ENCODE peak calls at places on chromosome 15, in eight cellular contexts. One of them, this sample, is unnamed.

GRCh38 chr15:69665641-69666091 is 213.0 kb downstream of the RPLP1 start:
- DNase-seq in uterus: no peak
- DNase-seq in small intestine: peak; percentile 25
- DNase-seq in MM.1S: no peak
- DNase-seq in psoas muscle: no peak
- DNase-seq in naive thymus-derived CD4-positive, alpha-beta T cell: no peak
- DNase-seq in ovary: peak; percentile 67
- DNase-seq in heart left ventricle: no peak
- DNase-seq in this sample: no peak

GRCh38 chr15:55267401-55268053 is 22.1 kb downstream of the RAB27A start:
- DNase-seq in naive thymus-derived CD4-positive, alpha-beta T cell: peak; percentile 67
- DNase-seq in small intestine: peak; percentile 56
- DNase-seq in MM.1S: no peak
- DNase-seq in uterus: no peak
- DNase-seq in ovary: no peak
- DNase-seq in psoas muscle: peak; percentile 31
- DNase-seq in heart left ventricle: peak; percentile 74
- DNase-seq in this sample: peak; percentile 20

GRCh38 chr15:23687143-23687470 is at the start of gene NDN:
- DNase-seq in heart left ventricle: peak; percentile 74
- DNase-seq in psoas muscle: peak; percentile 42
- DNase-seq in uterus: peak; percentile 64
- DNase-seq in naive thymus-derived CD4-positive, alpha-beta T cell: no peak
- DNase-seq in MM.1S: no peak
- DNase-seq in small intestine: peak; percentile 39
- DNase-seq in ovary: peak; percentile 75
- DNase-seq in this sample: peak; percentile 61

GRCh38 chr15:73440571-73440970 is 2.4 kb upstream of the REC114 start:
- DNase-seq in heart left ventricle: no peak
- DNase-seq in ovary: no peak
- DNase-seq in naive thymus-derived CD4-positive, alpha-beta T cell: no peak
- DNase-seq in uterus: no peak
- DNase-seq in MM.1S: no peak
- DNase-seq in psoas muscle: no peak
- DNase-seq in small intestine: no peak
- DNase-seq in this sample: no peak

GRCh38 chr15:59657635-59658125 is 365 bp upstream of the GTF2A2 start:
- DNase-seq in uterus: peak; percentile 20
- DNase-seq in heart left ventricle: no peak
- DNase-seq in MM.1S: no peak
- DNase-seq in naive thymus-derived CD4-positive, alpha-beta T cell: no peak
- DNase-seq in psoas muscle: no peak
- DNase-seq in small intestine: no peak
- DNase-seq in ovary: peak; percentile 42
- DNase-seq in this sample: peak; percentile 2

GRCh38 chr15:68218331-68218730 is 11.2 kb downstream of the CLN6 start:
- DNase-seq in small intestine: no peak
- DNase-seq in ovary: no peak
- DNase-seq in naive thymus-derived CD4-positive, alpha-beta T cell: no peak
- DNase-seq in uterus: no peak
- DNase-seq in heart left ventricle: no peak
- DNase-seq in psoas muscle: no peak
- DNase-seq in MM.1S: no peak
- DNase-seq in this sample: no peak

GRCh38 chr15:68812596-68813548 is 7.8 kb downstream of the ANP32A start:
- DNase-seq in uterus: no peak
- DNase-seq in naive thymus-derived CD4-positive, alpha-beta T cell: no peak
- DNase-seq in MM.1S: no peak
- DNase-seq in psoas muscle: no peak
- DNase-seq in small intestine: no peak
- DNase-seq in heart left ventricle: no peak
- DNase-seq in ovary: no peak
- DNase-seq in this sample: no peak

GRCh38 chr15:92808611-92809063 is 91.5 kb upstream of the CHD2 start:
- DNase-seq in MM.1S: no peak
- DNase-seq in ovary: peak; percentile 71
- DNase-seq in heart left ventricle: peak; percentile 79
- DNase-seq in uterus: peak; percentile 57
- DNase-seq in small intestine: peak; percentile 61
- DNase-seq in psoas muscle: peak; percentile 63
- DNase-seq in naive thymus-derived CD4-positive, alpha-beta T cell: no peak
- DNase-seq in this sample: no peak

GRCh38 chr15:70156781-70157261 is 59.1 kb upstream of the TLE3 start:
- DNase-seq in naive thymus-derived CD4-positive, alpha-beta T cell: no peak
- DNase-seq in MM.1S: no peak
- DNase-seq in psoas muscle: peak; percentile 79
- DNase-seq in ovary: peak; percentile 58
- DNase-seq in uterus: peak; percentile 60
- DNase-seq in heart left ventricle: no peak
- DNase-seq in small intestine: peak; percentile 73
- DNase-seq in this sample: peak; percentile 92

DNA sequence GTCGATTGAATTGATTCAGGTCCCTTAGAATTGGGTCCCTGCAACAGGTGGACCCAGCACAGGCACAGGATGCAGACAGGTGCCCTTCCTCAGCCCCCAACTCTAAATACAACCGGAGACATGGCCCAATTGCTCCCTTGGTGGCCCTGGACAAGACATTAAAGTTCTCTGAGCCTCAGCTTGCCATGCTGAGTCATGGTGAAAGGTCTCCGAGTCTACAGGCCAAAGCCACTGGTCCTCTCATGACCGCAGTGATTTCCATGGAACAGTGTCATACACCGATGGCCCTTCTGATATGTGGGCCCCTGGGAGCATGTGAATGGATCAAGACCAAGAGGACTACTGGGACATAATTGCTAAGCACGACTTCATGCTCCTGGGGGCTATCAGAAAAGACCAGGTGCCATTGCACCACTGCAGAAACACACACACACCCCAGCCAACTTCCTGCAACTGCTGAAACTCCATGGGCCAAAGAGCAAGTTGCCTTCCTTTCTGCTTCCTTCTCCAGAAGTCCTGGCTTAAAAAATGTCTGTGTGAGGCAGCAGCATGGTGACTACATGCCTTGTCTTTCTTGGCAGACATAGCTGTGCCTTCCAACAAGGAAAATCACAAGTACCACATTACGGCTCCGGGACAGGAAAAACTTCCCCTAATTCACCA is 38.8 kb downstream of the TBC1D2B start:
- DNase-seq in naive thymus-derived CD4-positive, alpha-beta T cell: no peak
- DNase-seq in uterus: no peak
- DNase-seq in psoas muscle: no peak
- DNase-seq in heart left ventricle: no peak
- DNase-seq in ovary: no peak
- DNase-seq in small intestine: peak; percentile 61
- DNase-seq in MM.1S: no peak
- DNase-seq in this sample: no peak
- H3K4me1 ChIP-seq in naive thymus-derived CD4-positive, alpha-beta T cell: peaks cover 82% of the 10 kb centered on the region
- H3K4me1 ChIP-seq in uterus: peaks cover 4% of the 10 kb centered on the region
- H3K4me1 ChIP-seq in psoas muscle: peaks cover 35% of the 10 kb centered on the region
- H3K4me1 ChIP-seq in heart left ventricle: peaks cover 3% of the 10 kb centered on the region
- H3K4me1 ChIP-seq in ovary: peaks cover 9% of the 10 kb centered on the region
- H3K4me1 ChIP-seq in small intestine: peaks cover 34% of the 10 kb centered on the region
- H3K4me1 ChIP-seq in MM.1S: peaks cover 49% of the 10 kb centered on the region
- H3K4me1 ChIP-seq in this sample: peaks cover 21% of the 10 kb centered on the region

GRCh38 chr15:97961067-97961954 is 808 bp downstream of the ARRDC4 start:
- DNase-seq in heart left ventricle: peak; percentile 76
- DNase-seq in ovary: peak; percentile 62
- DNase-seq in uterus: peak; percentile 60
- DNase-seq in psoas muscle: peak; percentile 69
- DNase-seq in MM.1S: peak; percentile 27
- DNase-seq in naive thymus-derived CD4-positive, alpha-beta T cell: no peak
- DNase-seq in small intestine: peak; percentile 46
- DNase-seq in this sample: peak; percentile 67
- H3K4me1 ChIP-seq in heart left ventricle: no peaks in the 10 kb centered on the region
- H3K4me1 ChIP-seq in ovary: peaks cover 6% of the 10 kb centered on the region
- H3K4me1 ChIP-seq in uterus: no peaks in the 10 kb centered on the region
- H3K4me1 ChIP-seq in psoas muscle: peaks cover 11% of the 10 kb centered on the region
- H3K4me1 ChIP-seq in MM.1S: peaks cover 5% of the 10 kb centered on the region
- H3K4me1 ChIP-seq in naive thymus-derived CD4-positive, alpha-beta T cell: no peaks in the 10 kb centered on the region
- H3K4me1 ChIP-seq in small intestine: peaks cover 8% of the 10 kb centered on the region
- H3K4me1 ChIP-seq in this sample: peaks cover 34% of the 10 kb centered on the region

GRCh38 chr15:85580914-85581313 is 200.5 kb downstream of the AKAP13 start:
- DNase-seq in psoas muscle: no peak
- DNase-seq in naive thymus-derived CD4-positive, alpha-beta T cell: peak; percentile 18
- DNase-seq in ovary: no peak
- DNase-seq in heart left ventricle: peak; percentile 73
- DNase-seq in MM.1S: no peak
- DNase-seq in small intestine: peak; percentile 70
- DNase-seq in uterus: no peak
- DNase-seq in this sample: no peak
- H3K4me1 ChIP-seq in psoas muscle: peaks cover 75% of the 10 kb centered on the region
- H3K4me1 ChIP-seq in naive thymus-derived CD4-positive, alpha-beta T cell: peaks cover 46% of the 10 kb centered on the region
- H3K4me1 ChIP-seq in ovary: peaks cover 14% of the 10 kb centered on the region
- H3K4me1 ChIP-seq in heart left ventricle: peaks cover 17% of the 10 kb centered on the region
- H3K4me1 ChIP-seq in MM.1S: peaks cover 5% of the 10 kb centered on the region
- H3K4me1 ChIP-seq in small intestine: peaks cover 16% of the 10 kb centered on the region
- H3K4me1 ChIP-seq in uterus: peaks cover 22% of the 10 kb centered on the region
- H3K4me1 ChIP-seq in this sample: peaks cover 67% of the 10 kb centered on the region

DNA sequence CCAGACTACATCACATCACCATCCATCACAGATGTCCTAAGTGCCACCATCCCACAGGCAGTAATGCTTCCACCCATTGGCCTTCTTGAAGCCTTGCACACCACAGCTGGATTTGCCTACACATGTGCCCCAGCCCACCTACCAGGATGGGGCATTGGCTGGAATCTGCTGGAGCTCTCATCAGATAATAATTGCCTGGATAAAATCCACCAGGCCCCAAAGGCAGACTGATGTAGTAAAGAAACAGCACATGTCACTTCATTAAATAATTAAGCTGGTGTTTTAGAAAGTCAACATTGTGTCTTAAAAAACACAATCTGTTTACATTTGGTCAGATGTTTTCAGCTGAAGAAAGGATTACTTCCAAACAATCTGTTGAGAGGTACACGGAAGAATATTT is 229.5 kb downstream of the ATP8B4 start:
- DNase-seq in heart left ventricle: no peak
- DNase-seq in MM.1S: no peak
- DNase-seq in psoas muscle: no peak
- DNase-seq in ovary: no peak
- DNase-seq in naive thymus-derived CD4-positive, alpha-beta T cell: no peak
- DNase-seq in small intestine: no peak
- DNase-seq in uterus: no peak
- DNase-seq in this sample: no peak
- H3K4me1 ChIP-seq in heart left ventricle: no peaks in the 10 kb centered on the region
- H3K4me1 ChIP-seq in MM.1S: no peaks in the 10 kb centered on the region
- H3K4me1 ChIP-seq in psoas muscle: no peaks in the 10 kb centered on the region
- H3K4me1 ChIP-seq in ovary: peaks cover 2% of the 10 kb centered on the region
- H3K4me1 ChIP-seq in naive thymus-derived CD4-positive, alpha-beta T cell: no peaks in the 10 kb centered on the region
- H3K4me1 ChIP-seq in small intestine: no peaks in the 10 kb centered on the region
- H3K4me1 ChIP-seq in uterus: no peaks in the 10 kb centered on the region
- H3K4me1 ChIP-seq in this sample: no peaks in the 10 kb centered on the region

GRCh38 chr15:67161881-67162280 is 92.6 kb downstream of the AAGAB start:
- DNase-seq in naive thymus-derived CD4-positive, alpha-beta T cell: no peak
- DNase-seq in heart left ventricle: no peak
- DNase-seq in ovary: no peak
- DNase-seq in uterus: peak; percentile 8
- DNase-seq in small intestine: peak; percentile 62
- DNase-seq in MM.1S: no peak
- DNase-seq in psoas muscle: no peak
- DNase-seq in this sample: peak; percentile 39
- H3K4me1 ChIP-seq in naive thymus-derived CD4-positive, alpha-beta T cell: peaks cover 7% of the 10 kb centered on the region
- H3K4me1 ChIP-seq in heart left ventricle: peaks cover 12% of the 10 kb centered on the region
- H3K4me1 ChIP-seq in ovary: peaks cover 28% of the 10 kb centered on the region
- H3K4me1 ChIP-seq in uterus: peaks cover 11% of the 10 kb centered on the region
- H3K4me1 ChIP-seq in small intestine: peaks cover 15% of the 10 kb centered on the region
- H3K4me1 ChIP-seq in MM.1S: no peaks in the 10 kb centered on the region
- H3K4me1 ChIP-seq in psoas muscle: peaks cover 87% of the 10 kb centered on the region
- H3K4me1 ChIP-seq in this sample: peaks cover 59% of the 10 kb centered on the region

DNA sequence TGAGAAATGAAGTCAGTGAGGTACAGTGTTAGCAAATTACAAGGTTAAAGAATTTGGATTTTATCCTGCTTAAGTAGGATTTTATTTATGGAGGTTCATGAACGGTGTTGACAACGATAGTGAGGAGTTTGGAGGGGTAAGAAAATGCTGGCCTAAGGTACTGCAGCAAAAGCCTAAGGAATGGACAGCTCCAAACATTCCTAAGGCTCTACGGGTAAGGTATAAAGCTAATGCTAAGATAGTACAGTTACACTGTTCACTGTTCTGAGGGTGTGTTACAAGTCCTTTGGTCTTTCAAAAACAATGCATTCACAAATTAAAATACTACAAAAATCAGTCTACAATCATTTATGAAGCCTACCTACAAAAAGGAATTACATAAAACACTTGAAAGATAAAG is 7.3 kb downstream of the MTMR10 start:
- DNase-seq in psoas muscle: no peak
- DNase-seq in ovary: no peak
- DNase-seq in naive thymus-derived CD4-positive, alpha-beta T cell: no peak
- DNase-seq in heart left ventricle: no peak
- DNase-seq in uterus: no peak
- DNase-seq in small intestine: no peak
- DNase-seq in MM.1S: no peak
- DNase-seq in this sample: no peak
- H3K4me1 ChIP-seq in psoas muscle: peaks cover 81% of the 10 kb centered on the region
- H3K4me1 ChIP-seq in ovary: peaks cover 10% of the 10 kb centered on the region
- H3K4me1 ChIP-seq in naive thymus-derived CD4-positive, alpha-beta T cell: peaks cover 9% of the 10 kb centered on the region
- H3K4me1 ChIP-seq in heart left ventricle: no peaks in the 10 kb centered on the region
- H3K4me1 ChIP-seq in uterus: peaks cover 4% of the 10 kb centered on the region
- H3K4me1 ChIP-seq in small intestine: peaks cover 20% of the 10 kb centered on the region
- H3K4me1 ChIP-seq in MM.1S: peaks cover 28% of the 10 kb centered on the region
- H3K4me1 ChIP-seq in this sample: peaks cover 36% of the 10 kb centered on the region

DNA sequence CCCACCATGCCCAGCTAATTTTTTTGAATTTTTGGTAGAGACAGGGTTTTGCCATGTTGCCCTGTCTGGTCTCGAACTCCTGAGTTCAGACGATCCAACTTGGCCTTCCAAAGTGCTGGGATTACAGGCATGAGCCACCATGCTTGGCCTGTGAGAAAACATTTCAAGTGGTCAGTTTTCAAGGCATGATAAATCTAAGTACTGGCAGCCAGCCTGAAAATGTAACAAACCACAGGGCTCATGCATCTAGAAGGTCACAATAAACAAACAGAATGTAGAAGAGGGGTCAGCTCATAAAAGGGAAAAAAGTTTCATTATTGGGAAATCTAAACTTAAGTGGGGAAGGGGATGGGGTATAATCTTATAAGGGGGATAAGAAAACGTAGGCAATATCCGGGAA is 39.9 kb downstream of the PPCDC start:
- DNase-seq in heart left ventricle: no peak
- DNase-seq in ovary: no peak
- DNase-seq in MM.1S: no peak
- DNase-seq in uterus: no peak
- DNase-seq in psoas muscle: no peak
- DNase-seq in small intestine: no peak
- DNase-seq in naive thymus-derived CD4-positive, alpha-beta T cell: no peak
- DNase-seq in this sample: no peak
- H3K4me1 ChIP-seq in heart left ventricle: no peaks in the 10 kb centered on the region
- H3K4me1 ChIP-seq in ovary: peaks cover 22% of the 10 kb centered on the region
- H3K4me1 ChIP-seq in MM.1S: peaks cover 68% of the 10 kb centered on the region
- H3K4me1 ChIP-seq in uterus: no peaks in the 10 kb centered on the region
- H3K4me1 ChIP-seq in psoas muscle: peaks cover 4% of the 10 kb centered on the region
- H3K4me1 ChIP-seq in small intestine: no peaks in the 10 kb centered on the region
- H3K4me1 ChIP-seq in naive thymus-derived CD4-positive, alpha-beta T cell: peaks cover 24% of the 10 kb centered on the region
- H3K4me1 ChIP-seq in this sample: no peaks in the 10 kb centered on the region

GRCh38 chr15:75042730-75043508 is 19.5 kb downstream of the PPCDC start:
- DNase-seq in ovary: peak; percentile 66
- DNase-seq in MM.1S: peak; percentile 99
- DNase-seq in heart left ventricle: peak; percentile 92
- DNase-seq in small intestine: peak; percentile 96
- DNase-seq in uterus: peak; percentile 48
- DNase-seq in psoas muscle: peak; percentile 78
- DNase-seq in naive thymus-derived CD4-positive, alpha-beta T cell: no peak
- DNase-seq in this sample: peak; percentile 58
- H3K4me1 ChIP-seq in ovary: peaks cover 25% of the 10 kb centered on the region
- H3K4me1 ChIP-seq in MM.1S: peaks cover 52% of the 10 kb centered on the region
- H3K4me1 ChIP-seq in heart left ventricle: peaks cover 45% of the 10 kb centered on the region
- H3K4me1 ChIP-seq in small intestine: peaks cover 18% of the 10 kb centered on the region
- H3K4me1 ChIP-seq in uterus: peaks cover 19% of the 10 kb centered on the region
- H3K4me1 ChIP-seq in psoas muscle: peaks cover 47% of the 10 kb centered on the region
- H3K4me1 ChIP-seq in naive thymus-derived CD4-positive, alpha-beta T cell: peaks cover 5% of the 10 kb centered on the region
- H3K4me1 ChIP-seq in this sample: peaks cover 47% of the 10 kb centered on the region

This sample was measured in thyroid gland.